ENCODE peak calls at places on chromosomes 13 and 19, in eight cellular contexts. O is BJ; D is fibroblast of lung; S is MM.1S; E is astrocyte of the spinal cord; C is AG04450; L is hepatocyte; J is CD4-positive, alpha-beta memory T cell. Z is an unnamed sample.
A peak's percentile ranks its signal among the peaks of the same experiment; 100 is the strongest.

GRCh38 chr13:38921081-38921480 is 69.5 kb downstream of the STOML3 start:
- DNase-seq in L (no peak), C (no peak), O (no peak), S (no peak), D (no peak), E (no peak), J (no peak), Z (no peak)

GRCh38 chr13:113835461-113836274 is 28.2 kb downstream of the GAS6 start:
- DNase-seq in O (peak; percentile 74), D (peak; percentile 74), E (peak; percentile 90), J (no peak), C (peak; percentile 47), L (peak; percentile 45), S (no peak), Z (no peak)

GRCh38 chr13:30615851-30616311 is 1.8 kb upstream of the USPL1 start:
- DNase-seq in D (peak; percentile 40), S (peak; percentile 38), L (peak; percentile 56), E (peak; percentile 78), J (peak; percentile 37), O (no peak), C (no peak), Z (no peak)

GRCh38 chr19:45947926-45948325 is 25.7 kb downstream of the NOVA2 start:
- DNase-seq in J (no peak), D (peak; percentile 93), C (no peak), L (no peak), S (no peak), O (no peak), E (peak; percentile 65), Z (no peak)

GRCh38 chr13:33235564-33235963 is 50.0 kb downstream of the STARD13 start:
- DNase-seq in J (no peak), O (no peak), E (no peak), C (no peak), L (no peak), S (no peak), D (peak; percentile 38), Z (no peak)

GRCh38 chr13:50468849-50469669 is 374.4 kb downstream of the DLEU7 start:
- DNase-seq in C (no peak), O (no peak), D (no peak), E (no peak), J (no peak), L (no peak), S (no peak), Z (no peak)

GRCh38 chr13:92187378-92187989 is 789.1 kb downstream of the GPC5 start:
- DNase-seq in O (no peak), L (peak; percentile 69), S (peak; percentile 48), D (peak; percentile 46), C (no peak), J (peak; percentile 17), E (peak; percentile 62), Z (no peak)

GRCh38 chr13:110305001-110305400 is 2.0 kb downstream of the COL4A1 start:
- DNase-seq in O (no peak), E (no peak), L (no peak), C (no peak), D (no peak), J (no peak), S (no peak), Z (no peak)

GRCh38 chr19:14381689-14382474 is 638 bp downstream of the ADGRE5 start:
- DNase-seq in O (peak; percentile 23), J (peak; percentile 94), E (peak; percentile 17), S (no peak), C (no peak), D (peak; percentile 31), L (no peak), Z (peak; percentile 89)

GRCh38 chr19:16795042-16795441 is 34.2 kb upstream of the SIN3B start:
- DNase-seq in O (no peak), L (no peak), C (no peak), E (no peak), J (no peak), D (no peak), S (no peak), Z (no peak)
- H3K4me3 ChIP-seq in O (no peak overlapping the region), L (no peak overlapping the region), C (no peak overlapping the region), E (no peak overlapping the region), J (no peak overlapping the region), D (no peak overlapping the region), S (no peak overlapping the region), Z (no peak overlapping the region)

GRCh38 chr19:38247734-38248268 is 8.4 kb downstream of the PPP1R14A start:
- DNase-seq in E (no peak), S (no peak), L (no peak), C (no peak), O (no peak), D (peak; percentile 63), J (no peak), Z (no peak)

GRCh38 chr19:38245826-38246498 is 10.2 kb downstream of the PPP1R14A start:
- DNase-seq in D (no peak), L (no peak), O (no peak), S (no peak), E (no peak), J (no peak), C (no peak), Z (no peak)

GRCh38 chr19:38239816-38240215 is 15.8 kb upstream of the DPF1 start:
- DNase-seq in J (no peak), D (no peak), E (no peak), L (no peak), C (no peak), S (no peak), O (no peak), Z (no peak)

GRCh38 chr19:38247126-38247525 is 9.0 kb downstream of the PPP1R14A start:
- DNase-seq in D (no peak), S (no peak), C (no peak), E (no peak), L (no peak), J (no peak), O (no peak), Z (no peak)

DNA sequence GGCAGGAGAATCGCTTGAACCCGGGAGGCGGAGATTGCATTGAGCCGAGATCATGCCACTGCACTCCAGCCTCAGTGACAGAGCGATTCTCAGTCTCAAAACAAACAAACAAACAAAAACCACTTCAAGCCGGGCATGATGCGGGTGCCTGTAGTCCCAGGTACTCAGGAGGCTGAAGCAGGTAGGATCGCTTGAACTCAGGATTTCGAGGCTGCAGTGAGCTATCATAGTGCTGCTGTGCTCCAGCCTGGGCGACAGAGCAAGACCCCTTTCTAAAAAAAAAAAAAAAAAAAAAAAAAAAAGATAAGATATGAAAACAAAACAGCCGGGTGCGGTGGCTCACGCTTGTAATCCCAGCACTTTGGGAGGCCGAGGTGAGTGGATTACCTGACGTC is 12.9 kb downstream of the PPP1R14A start:
- DNase-seq in S (no peak), J (no peak), C (no peak), E (no peak), D (no peak), O (no peak), L (no peak), Z (no peak)
- H3K4me3 ChIP-seq in S (no peak overlapping the region), J (no peak overlapping the region), C (no peak overlapping the region), E (no peak overlapping the region), D (no peak overlapping the region), O (no peak overlapping the region), L (no peak overlapping the region), Z (peak overlapping the region; percentile 13)

GRCh38 chr19:610071-610800 is 20.6 kb downstream of the HCN2 start:
- DNase-seq in S (peak; percentile 54), C (no peak), J (peak; percentile 62), D (no peak), L (no peak), O (no peak), E (peak; percentile 43), Z (peak; percentile 84)
- H3K4me3 ChIP-seq in S (peak overlapping the region; percentile 15), C (no peak overlapping the region), J (peak overlapping the region; percentile 39), D (no peak overlapping the region), L (no peak overlapping the region), O (no peak overlapping the region), E (no peak overlapping the region), Z (peak overlapping the region; percentile 48)

DNA sequence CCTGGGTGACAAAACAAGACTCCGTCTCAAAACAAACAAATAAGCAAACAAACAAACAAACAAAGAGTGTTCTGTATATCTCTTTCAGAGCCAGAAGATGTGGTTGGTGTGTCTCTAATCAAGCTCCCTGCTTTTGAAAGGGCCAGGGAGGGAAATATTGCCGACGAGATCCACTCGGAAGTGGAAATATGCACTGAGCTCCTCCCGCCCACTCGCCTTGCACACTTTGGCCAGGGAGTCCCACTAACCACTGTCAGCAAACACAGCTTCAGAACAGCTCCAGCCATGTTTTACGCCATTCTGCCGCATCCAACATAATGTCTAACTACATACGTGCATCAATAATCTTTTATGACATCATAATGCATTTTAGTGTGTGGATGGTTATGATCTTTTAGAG is 155.5 kb upstream of the VSTM2B start:
- DNase-seq in L (no peak), J (no peak), D (no peak), S (no peak), C (no peak), E (no peak), O (no peak), Z (no peak)
- H3K4me3 ChIP-seq in L (no peak overlapping the region), J (no peak overlapping the region), D (no peak overlapping the region), S (no peak overlapping the region), C (no peak overlapping the region), E (no peak overlapping the region), O (no peak overlapping the region), Z (no peak overlapping the region)

GRCh38 chr13:21686761-21687391 is 16.0 kb downstream of the FGF9 start:
- DNase-seq in D (no peak), L (no peak), J (no peak), O (no peak), E (no peak), S (peak; percentile 83), C (no peak), Z (no peak)
- H3K4me3 ChIP-seq in D (no peak overlapping the region), L (no peak overlapping the region), J (no peak overlapping the region), O (no peak overlapping the region), E (no peak overlapping the region), S (no peak overlapping the region), C (no peak overlapping the region), Z (no peak overlapping the region)

GRCh38 chr19:3398114-3398899 is 31.9 kb downstream of the NFIC start:
- DNase-seq in C (no peak), O (no peak), D (peak; percentile 40), L (peak; percentile 62), J (no peak), E (peak; percentile 28), S (no peak), Z (peak; percentile 83)
- H3K4me3 ChIP-seq in C (no peak overlapping the region), O (no peak overlapping the region), D (no peak overlapping the region), L (no peak overlapping the region), J (no peak overlapping the region), E (no peak overlapping the region), S (no peak overlapping the region), Z (peak overlapping the region; percentile 5)